ENCODE peak calls at places on chromosomes 7 and 10, in five cellular contexts. One of them, this sample, is unnamed. For H3K36me3, the result is how much of the 10 kb centered on the place peaks cover.

GRCh38 chr10:15136960-15137359 is 31.5 kb downstream of the NMT2 start:
- DNase-seq in HCT116: no peak
- DNase-seq in mesenchymal stem cell: peak
- DNase-seq in psoas muscle: no peak
- DNase-seq in SK-N-SH: no peak
- DNase-seq in this sample: no peak

GRCh38 chr7:90574136-90574819 is 21.8 kb upstream of the CDK14 start:
- DNase-seq in HCT116: no peak
- DNase-seq in mesenchymal stem cell: peak
- DNase-seq in psoas muscle: no peak
- DNase-seq in SK-N-SH: no peak
- DNase-seq in this sample: no peak

GRCh38 chr7:99287779-99288534 is 15.3 kb downstream of the MYH16 start:
- DNase-seq in HCT116: no peak
- DNase-seq in mesenchymal stem cell: no peak
- DNase-seq in psoas muscle: no peak
- DNase-seq in SK-N-SH: no peak
- DNase-seq in this sample: no peak

GRCh38 chr7:43112941-43113621 is 634 bp downstream of the HECW1 start:
- DNase-seq in HCT116: no peak
- DNase-seq in mesenchymal stem cell: peak
- DNase-seq in psoas muscle: peak
- DNase-seq in SK-N-SH: peak
- DNase-seq in this sample: no peak

GRCh38 chr10:75187961-75188426 is 22.6 kb upstream of the VDAC2 start:
- DNase-seq in HCT116: peak
- DNase-seq in mesenchymal stem cell: peak
- DNase-seq in psoas muscle: no peak
- DNase-seq in SK-N-SH: peak
- DNase-seq in this sample: peak

GRCh38 chr7:6151994-6152735 is 120.3 kb downstream of the CYTH3 start:
- DNase-seq in HCT116: no peak
- DNase-seq in mesenchymal stem cell: no peak
- DNase-seq in psoas muscle: no peak
- DNase-seq in SK-N-SH: no peak
- DNase-seq in this sample: no peak

GRCh38 chr10:99981581-99982199 is 28.1 kb downstream of the DNMBP start:
- DNase-seq in HCT116: no peak
- DNase-seq in mesenchymal stem cell: no peak
- DNase-seq in psoas muscle: no peak
- DNase-seq in SK-N-SH: no peak
- DNase-seq in this sample: no peak

GRCh38 chr7:27606270-27607209 is 56.1 kb downstream of the HIBADH start:
- DNase-seq in HCT116: no peak
- DNase-seq in mesenchymal stem cell: peak
- DNase-seq in psoas muscle: no peak
- DNase-seq in SK-N-SH: no peak
- DNase-seq in this sample: no peak

GRCh38 chr10:94069884-94070283 is 76.2 kb downstream of the PLCE1 start:
- DNase-seq in HCT116: no peak
- DNase-seq in mesenchymal stem cell: no peak
- DNase-seq in psoas muscle: no peak
- DNase-seq in SK-N-SH: peak
- DNase-seq in this sample: no peak

GRCh38 chr10:88991161-88991899 is 732 bp downstream of the FAS start:
- DNase-seq in HCT116: peak
- DNase-seq in mesenchymal stem cell: peak
- DNase-seq in psoas muscle: peak
- DNase-seq in SK-N-SH: peak
- DNase-seq in this sample: peak

GRCh38 chr10:124728830-124729661 is 15.1 kb downstream of the FAM53B start:
- DNase-seq in HCT116: no peak
- DNase-seq in mesenchymal stem cell: peak
- DNase-seq in psoas muscle: no peak
- DNase-seq in SK-N-SH: no peak
- DNase-seq in this sample: no peak

GRCh38 chr10:113199459-113199858 is 249.4 kb downstream of the TCF7L2 start:
- DNase-seq in HCT116: no peak
- DNase-seq in mesenchymal stem cell: peak
- DNase-seq in psoas muscle: no peak
- DNase-seq in SK-N-SH: no peak
- DNase-seq in this sample: no peak

GRCh38 chr7:7416031-7416968 is 119.4 kb downstream of the COL28A1 start:
- DNase-seq in HCT116: no peak
- DNase-seq in mesenchymal stem cell: no peak
- DNase-seq in psoas muscle: no peak
- DNase-seq in SK-N-SH: no peak
- DNase-seq in this sample: no peak

GRCh38 chr10:79027147-79028055 is 41.4 kb upstream of the ZMIZ1 start:
- DNase-seq in HCT116: no peak
- DNase-seq in mesenchymal stem cell: no peak
- DNase-seq in psoas muscle: peak
- DNase-seq in SK-N-SH: no peak
- DNase-seq in this sample: peak

GRCh38 chr7:115146148-115146547 is 224.3 kb downstream of the MDFIC start:
- DNase-seq in HCT116: peak
- DNase-seq in mesenchymal stem cell: no peak
- DNase-seq in psoas muscle: no peak
- DNase-seq in SK-N-SH: no peak
- DNase-seq in this sample: no peak

GRCh38 chr10:70738425-70739121 is 46.6 kb downstream of the TBATA start:
- DNase-seq in HCT116: no peak
- DNase-seq in mesenchymal stem cell: no peak
- DNase-seq in psoas muscle: no peak
- DNase-seq in SK-N-SH: no peak
- DNase-seq in this sample: no peak

GRCh38 chr10:96642973-96643372 is 56.2 kb upstream of the TM9SF3 start:
- DNase-seq in HCT116: peak
- DNase-seq in mesenchymal stem cell: no peak
- DNase-seq in psoas muscle: peak
- DNase-seq in SK-N-SH: peak
- DNase-seq in this sample: peak

DNA sequence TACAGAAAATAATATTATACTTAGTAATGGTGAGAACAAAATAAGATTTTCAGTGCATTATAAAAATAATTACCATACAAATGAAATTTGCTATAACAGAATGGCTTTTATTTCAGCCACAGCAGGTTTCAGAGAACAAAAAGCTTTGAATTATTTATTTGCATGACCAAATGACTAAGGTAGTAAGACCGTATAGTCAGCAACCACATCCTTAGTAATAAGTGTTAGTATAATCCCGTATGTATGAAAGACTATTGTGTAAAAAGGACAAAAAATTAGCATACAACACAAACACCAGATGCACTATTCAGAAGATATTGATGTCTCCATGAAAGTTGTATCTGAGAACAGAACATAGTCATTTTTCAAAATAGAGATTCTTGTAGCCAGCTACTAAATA is 12.2 kb downstream of the PDZD8 start:
- DNase-seq in HCT116: no peak
- DNase-seq in mesenchymal stem cell: peak
- DNase-seq in psoas muscle: no peak
- DNase-seq in SK-N-SH: no peak
- DNase-seq in this sample: no peak
- H3K4me3 ChIP-seq in HCT116: no peak
- H3K4me3 ChIP-seq in mesenchymal stem cell: no peak
- H3K4me3 ChIP-seq in psoas muscle: no peak
- H3K4me3 ChIP-seq in SK-N-SH: no peak
- H3K4me3 ChIP-seq in this sample: no peak

DNA sequence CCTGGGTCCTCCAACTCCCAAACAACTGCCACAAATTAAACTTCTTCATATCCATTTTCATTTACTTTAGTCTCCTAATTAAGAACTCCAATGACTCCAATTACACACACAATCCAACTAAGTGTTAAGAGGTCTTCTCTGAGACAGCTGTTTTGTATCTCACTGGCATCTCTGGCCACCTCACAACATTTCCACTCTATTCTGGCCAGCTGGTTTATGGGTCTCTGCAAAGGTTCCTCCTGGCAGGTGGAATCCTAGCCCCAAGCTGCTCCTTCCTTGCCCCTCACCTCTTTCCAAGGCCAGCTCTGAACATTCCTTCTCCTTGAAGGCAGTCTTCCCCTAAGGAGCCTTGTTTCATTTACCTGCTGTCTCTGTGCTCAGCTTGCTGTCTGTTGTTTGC is 123.1 kb upstream of the HPS1 start:
- DNase-seq in HCT116: no peak
- DNase-seq in mesenchymal stem cell: peak
- DNase-seq in psoas muscle: no peak
- DNase-seq in SK-N-SH: no peak
- DNase-seq in this sample: no peak
- H3K36me3 ChIP-seq in HCT116: under half
- H3K36me3 ChIP-seq in mesenchymal stem cell: under half
- H3K36me3 ChIP-seq in psoas muscle: under half
- H3K36me3 ChIP-seq in SK-N-SH: under half
- H3K36me3 ChIP-seq in this sample: under half

DNA sequence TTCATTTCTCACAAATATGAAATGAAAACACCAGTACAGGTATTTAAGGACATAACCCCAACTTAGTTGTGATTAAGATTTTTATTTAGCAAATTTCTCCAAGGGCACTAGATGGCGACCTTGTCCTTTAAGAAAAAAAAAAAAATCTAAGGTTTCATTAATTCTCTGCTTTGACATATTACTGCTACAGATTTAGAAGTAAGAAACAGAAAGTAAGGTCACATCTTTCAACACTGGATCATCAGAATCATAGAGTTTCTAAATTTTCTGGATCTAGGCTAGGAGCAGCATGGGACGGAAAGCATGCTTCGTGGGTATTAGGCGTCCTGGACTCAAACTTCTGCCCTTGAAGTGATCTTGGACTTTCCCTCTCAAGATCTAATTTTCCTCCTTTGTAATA is 85.5 kb upstream of the PRKG1 start:
- DNase-seq in HCT116: no peak
- DNase-seq in mesenchymal stem cell: peak
- DNase-seq in psoas muscle: no peak
- DNase-seq in SK-N-SH: peak
- DNase-seq in this sample: no peak
- H3K4me3 ChIP-seq in HCT116: no peak
- H3K4me3 ChIP-seq in mesenchymal stem cell: no peak
- H3K4me3 ChIP-seq in psoas muscle: peak
- H3K4me3 ChIP-seq in SK-N-SH: no peak
- H3K4me3 ChIP-seq in this sample: no peak

GRCh38 chr10:31515819-31516402 is 196.9 kb downstream of the ZEB1 start:
- DNase-seq in HCT116: no peak
- DNase-seq in mesenchymal stem cell: no peak
- DNase-seq in psoas muscle: no peak
- DNase-seq in SK-N-SH: no peak
- DNase-seq in this sample: no peak
- H3K36me3 ChIP-seq in HCT116: under half
- H3K36me3 ChIP-seq in mesenchymal stem cell: half or more
- H3K36me3 ChIP-seq in psoas muscle: under half
- H3K36me3 ChIP-seq in SK-N-SH: under half
- H3K36me3 ChIP-seq in this sample: under half

GRCh38 chr10:36019749-36020148 is 377.7 kb upstream of the FZD8 start:
- DNase-seq in HCT116: no peak
- DNase-seq in mesenchymal stem cell: no peak
- DNase-seq in psoas muscle: no peak
- DNase-seq in SK-N-SH: no peak
- DNase-seq in this sample: no peak

GRCh38 chr10:36017141-36017540 is 375.0 kb upstream of the FZD8 start:
- DNase-seq in HCT116: no peak
- DNase-seq in mesenchymal stem cell: peak
- DNase-seq in psoas muscle: no peak
- DNase-seq in SK-N-SH: no peak
- DNase-seq in this sample: no peak

GRCh38 chr10:36023939-36024338 is 381.8 kb upstream of the FZD8 start:
- DNase-seq in HCT116: no peak
- DNase-seq in mesenchymal stem cell: peak
- DNase-seq in psoas muscle: no peak
- DNase-seq in SK-N-SH: no peak
- DNase-seq in this sample: no peak

GRCh38 chr10:36021096-36021495 is 379.0 kb upstream of the FZD8 start:
- DNase-seq in HCT116: no peak
- DNase-seq in mesenchymal stem cell: no peak
- DNase-seq in psoas muscle: no peak
- DNase-seq in SK-N-SH: no peak
- DNase-seq in this sample: no peak

GRCh38 chr10:36018996-36019395 is 376.9 kb upstream of the FZD8 start:
- DNase-seq in HCT116: no peak
- DNase-seq in mesenchymal stem cell: no peak
- DNase-seq in psoas muscle: no peak
- DNase-seq in SK-N-SH: no peak
- DNase-seq in this sample: no peak
- H3K4me3 ChIP-seq in HCT116: no peak
- H3K4me3 ChIP-seq in mesenchymal stem cell: no peak
- H3K4me3 ChIP-seq in psoas muscle: no peak
- H3K4me3 ChIP-seq in SK-N-SH: no peak
- H3K4me3 ChIP-seq in this sample: no peak